ENCODE peak calls at places on chromosome 12, in eight cellular contexts. W is neural crest cell; P is A549; O is NB4; I is foreskin fibroblast; V is lower leg skin; E is lower lobe of right lung; N is CD8-positive, alpha-beta T cell. J is an unnamed sample.

GRCh38 chr12:73625226-73625625 is 912.4 kb upstream of the ATXN7L3B start:
- DNase-seq in W (no peak), P (no peak), O (no peak), I (no peak), V (no peak), E (no peak), N (no peak), J (no peak)

GRCh38 chr12:2955888-2956287 is 3.3 kb upstream of the TEAD4 start:
- DNase-seq in W (no peak), P (no peak), O (no peak), I (no peak), V (no peak), E (no peak), N (no peak), J (no peak)

GRCh38 chr12:111268738-111269572 is 99.9 kb downstream of the PHETA1 start:
- DNase-seq in W (peak; percentile 20), P (no peak), O (peak; percentile 67), I (no peak), V (no peak), E (no peak), N (no peak), J (no peak)

GRCh38 chr12:12927211-12928079 is 24.5 kb downstream of the GPRC5D start:
- DNase-seq in W (peak; percentile 66), P (peak; percentile 96), O (no peak), I (no peak), V (peak; percentile 88), E (peak; percentile 86), N (no peak), J (no peak)

GRCh38 chr12:3735432-3735831 is 17.5 kb downstream of the CRACR2A start:
- DNase-seq in W (no peak), P (no peak), O (no peak), I (no peak), V (peak; percentile 48), E (no peak), N (no peak), J (no peak)

GRCh38 chr12:5480953-5481300 is 49.0 kb downstream of the NTF3 start:
- DNase-seq in W (no peak), P (no peak), O (no peak), I (no peak), V (no peak), E (no peak), N (no peak), J (no peak)

GRCh38 chr12:132548430-132549058 is 58.6 kb downstream of the FBRSL1 start:
- DNase-seq in W (no peak), P (no peak), O (no peak), I (no peak), V (no peak), E (no peak), N (no peak), J (no peak)

GRCh38 chr12:13038491-13039161 is 5.6 kb upstream of the FAM234B start:
- DNase-seq in W (no peak), P (no peak), O (no peak), I (peak; percentile 66), V (no peak), E (no peak), N (no peak), J (peak; percentile 78)

GRCh38 chr12:91226-91625 is 24.7 kb downstream of the IQSEC3 start:
- DNase-seq in W (no peak), P (no peak), O (no peak), I (no peak), V (no peak), E (no peak), N (no peak), J (no peak)

GRCh38 chr12:15164997-15165659 is 56.1 kb downstream of the RERG start:
- DNase-seq in W (no peak), P (peak; percentile 4), O (peak; percentile 17), I (no peak), V (no peak), E (no peak), N (no peak), J (no peak)

GRCh38 chr12:95473440-95473946 is 459 bp upstream of the METAP2 start:
- DNase-seq in W (no peak), P (peak; percentile 54), O (peak; percentile 64), I (peak; percentile 22), V (no peak), E (no peak), N (peak; percentile 34), J (peak; percentile 12)

GRCh38 chr12:26691234-26691970 is 141.6 kb downstream of the ITPR2 start:
- DNase-seq in W (no peak), P (peak; percentile 84), O (peak; percentile 95), I (peak; percentile 91), V (no peak), E (no peak), N (no peak), J (peak; percentile 97)

GRCh38 chr12:109458771-109459208 is 18.3 kb downstream of the KCTD10 start:
- DNase-seq in W (no peak), P (no peak), O (no peak), I (no peak), V (no peak), E (no peak), N (no peak), J (no peak)

GRCh38 chr12:4121506-4122020 is 152.0 kb upstream of the CCND2 start:
- DNase-seq in W (no peak), P (no peak), O (no peak), I (no peak), V (peak; percentile 53), E (no peak), N (no peak), J (no peak)

GRCh38 chr12:43812926-43813325 is 6.8 kb upstream of the TWF1 start:
- DNase-seq in W (no peak), P (no peak), O (no peak), I (no peak), V (no peak), E (no peak), N (no peak), J (peak; percentile 36)

GRCh38 chr12:49537231-49537708 is 1.6 kb upstream of the KCNH3 start:
- DNase-seq in W (no peak), P (no peak), O (no peak), I (no peak), V (peak; percentile 37), E (no peak), N (no peak), J (no peak)

GRCh38 chr12:24776856-24777255 is 172.0 kb downstream of the BCAT1 start:
- DNase-seq in W (no peak), P (no peak), O (no peak), I (no peak), V (no peak), E (no peak), N (no peak), J (no peak)

GRCh38 chr12:99259040-99259934 is 388.3 kb upstream of the GARIN6 start:
- DNase-seq in W (peak; percentile 13), P (no peak), O (peak; percentile 10), I (no peak), V (no peak), E (no peak), N (no peak), J (no peak)

GRCh38 chr12:109494348-109494881 is 17.0 kb downstream of the UBE3B start:
- DNase-seq in W (no peak), P (no peak), O (no peak), I (no peak), V (no peak), E (no peak), N (no peak), J (no peak)

GRCh38 chr12:51949342-51950030 is 2.0 kb upstream of the ACVR1B start:
- DNase-seq in W (no peak), P (no peak), O (peak; percentile 83), I (peak; percentile 25), V (peak; percentile 68), E (no peak), N (no peak), J (no peak)

GRCh38 chr12:45336331-45336730 is 120.4 kb downstream of the ANO6 start:
- DNase-seq in W (no peak), P (peak; percentile 48), O (peak; percentile 47), I (peak; percentile 88), V (no peak), E (no peak), N (no peak), J (peak; percentile 92)

GRCh38 chr12:16299403-16299802 is 21.9 kb upstream of the SLC15A5 start:
- DNase-seq in W (no peak), P (no peak), O (no peak), I (no peak), V (no peak), E (no peak), N (no peak), J (no peak)

GRCh38 chr12:19800884-19801283 is 361.6 kb downstream of the AEBP2 start:
- DNase-seq in W (no peak), P (no peak), O (no peak), I (no peak), V (no peak), E (no peak), N (no peak), J (no peak)

GRCh38 chr12:105317942-105318614 is 12.4 kb upstream of the C12orf75 start:
- DNase-seq in W (no peak), P (peak; percentile 91), O (no peak), I (no peak), V (no peak), E (no peak), N (no peak), J (peak; percentile 84)

GRCh38 chr12:131894981-131895639 is 688 bp downstream of the ULK1 start:
- DNase-seq in W (no peak), P (peak; percentile 49), O (peak; percentile 49), I (no peak), V (peak; percentile 90), E (no peak), N (no peak), J (no peak)

GRCh38 chr12:68406134-68406576 is 74.0 kb upstream of the MDM1 start:
- DNase-seq in W (no peak), P (peak; percentile 59), O (peak; percentile 30), I (peak; percentile 88), V (peak; percentile 98), E (peak; percentile 93), N (no peak), J (peak; percentile 42)
- TF ChIP-seq CTCF in W (no peak), P (no peak), O (no peak), I (peak; percentile 57), V (no peak), E (peak; percentile 54), N (no peak), J (peak; percentile 56)

DNA sequence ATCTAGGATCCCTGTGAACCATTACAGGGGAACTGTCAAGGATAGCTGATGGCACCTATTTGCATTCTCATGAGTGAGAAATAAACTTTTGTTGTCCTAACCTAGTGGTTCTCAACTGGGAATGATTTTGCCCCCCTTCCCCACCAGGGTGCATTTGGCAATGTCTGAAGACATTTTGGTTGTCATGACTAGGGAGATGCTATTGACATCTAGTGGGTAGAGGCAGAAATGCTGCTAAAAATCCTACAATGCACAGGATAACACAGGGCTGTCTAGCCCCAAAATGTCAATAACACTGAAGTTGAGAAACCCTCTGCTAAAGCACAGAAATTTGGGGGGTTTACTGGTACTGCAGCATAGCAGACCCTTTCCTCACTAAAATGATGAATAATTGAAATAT is 140.9 kb upstream of the SRRM4 start:
- DNase-seq in W (no peak), P (peak; percentile 10), O (peak; percentile 39), I (no peak), V (no peak), E (no peak), N (no peak), J (no peak)
- TF ChIP-seq CTCF in W (peak; percentile 51), P (no peak), O (peak; percentile 52), I (no peak), V (no peak), E (no peak), N (no peak), J (peak; percentile 28)

GRCh38 chr12:130419116-130419515 is 81.4 kb downstream of the PIWIL1 start:
- DNase-seq in W (no peak), P (no peak), O (no peak), I (no peak), V (peak; percentile 62), E (no peak), N (no peak), J (no peak)
- TF ChIP-seq CTCF in W (no peak), P (no peak), O (no peak), I (no peak), V (no peak), E (no peak), N (no peak), J (no peak)

GRCh38 chr12:122865268-122866231 is 30.3 kb downstream of the HIP1R start:
- DNase-seq in W (no peak), P (peak; percentile 64), O (peak; percentile 54), I (no peak), V (peak; percentile 85), E (peak; percentile 63), N (no peak), J (no peak)
- TF ChIP-seq CTCF in W (peak; percentile 48), P (peak; percentile 41), O (peak; percentile 64), I (peak; percentile 25), V (no peak), E (peak; percentile 32), N (no peak), J (peak; percentile 67)

J was measured in HFFc6.